ENCODE peak calls at places on chromosomes 5 and 9, in six cellular contexts. One of them, this sample, is unnamed.

GRCh38 chr5:5793560-5793959 is 371.1 kb downstream of the ICE1 start:
- ATAC-seq in gastroesophageal sphincter: no peak
- ATAC-seq in left ventricle myocardium superior: no peak
- ATAC-seq in activated CD8-positive, alpha-beta T cell treated with anti-CD3 and anti-CD28 coated beads for 36 hours: no peak
- ATAC-seq in T-helper 17 cell: no peak
- ATAC-seq in effector memory CD8-positive, alpha-beta T cell: no peak
- ATAC-seq in this sample: no peak

GRCh38 chr9:4700932-4701331 is 21.6 kb downstream of the CDC37L1 start:
- ATAC-seq in left ventricle myocardium superior: no peak
- ATAC-seq in effector memory CD8-positive, alpha-beta T cell: no peak
- ATAC-seq in gastroesophageal sphincter: no peak
- ATAC-seq in T-helper 17 cell: no peak
- ATAC-seq in activated CD8-positive, alpha-beta T cell treated with anti-CD3 and anti-CD28 coated beads for 36 hours: no peak
- ATAC-seq in this sample: no peak

GRCh38 chr5:37816883-37817282 is 23.0 kb downstream of the GDNF start:
- ATAC-seq in effector memory CD8-positive, alpha-beta T cell: no peak
- ATAC-seq in gastroesophageal sphincter: no peak
- ATAC-seq in T-helper 17 cell: no peak
- ATAC-seq in left ventricle myocardium superior: no peak
- ATAC-seq in activated CD8-positive, alpha-beta T cell treated with anti-CD3 and anti-CD28 coated beads for 36 hours: no peak
- ATAC-seq in this sample: no peak

GRCh38 chr5:143443330-143443729 is 39.8 kb upstream of the NR3C1 start:
- ATAC-seq in effector memory CD8-positive, alpha-beta T cell: no peak
- ATAC-seq in left ventricle myocardium superior: no peak
- ATAC-seq in gastroesophageal sphincter: no peak
- ATAC-seq in T-helper 17 cell: no peak
- ATAC-seq in activated CD8-positive, alpha-beta T cell treated with anti-CD3 and anti-CD28 coated beads for 36 hours: peak
- ATAC-seq in this sample: no peak

GRCh38 chr9:115220339-115221009 is 102.5 kb upstream of the TNC start:
- ATAC-seq in T-helper 17 cell: no peak
- ATAC-seq in effector memory CD8-positive, alpha-beta T cell: no peak
- ATAC-seq in gastroesophageal sphincter: no peak
- ATAC-seq in left ventricle myocardium superior: no peak
- ATAC-seq in activated CD8-positive, alpha-beta T cell treated with anti-CD3 and anti-CD28 coated beads for 36 hours: no peak
- ATAC-seq in this sample: peak

GRCh38 chr9:14175778-14176177 is 138.2 kb downstream of the NFIB start:
- ATAC-seq in gastroesophageal sphincter: no peak
- ATAC-seq in effector memory CD8-positive, alpha-beta T cell: no peak
- ATAC-seq in activated CD8-positive, alpha-beta T cell treated with anti-CD3 and anti-CD28 coated beads for 36 hours: no peak
- ATAC-seq in left ventricle myocardium superior: no peak
- ATAC-seq in T-helper 17 cell: no peak
- ATAC-seq in this sample: no peak

GRCh38 chr9:4550777-4551476 is 60.7 kb downstream of the SLC1A1 start:
- ATAC-seq in activated CD8-positive, alpha-beta T cell treated with anti-CD3 and anti-CD28 coated beads for 36 hours: no peak
- ATAC-seq in left ventricle myocardium superior: no peak
- ATAC-seq in gastroesophageal sphincter: no peak
- ATAC-seq in effector memory CD8-positive, alpha-beta T cell: no peak
- ATAC-seq in T-helper 17 cell: no peak
- ATAC-seq in this sample: no peak

GRCh38 chr9:89410022-89410421 is 87.9 kb downstream of the SEMA4D start:
- ATAC-seq in activated CD8-positive, alpha-beta T cell treated with anti-CD3 and anti-CD28 coated beads for 36 hours: peak
- ATAC-seq in T-helper 17 cell: peak
- ATAC-seq in effector memory CD8-positive, alpha-beta T cell: no peak
- ATAC-seq in gastroesophageal sphincter: no peak
- ATAC-seq in left ventricle myocardium superior: no peak
- ATAC-seq in this sample: no peak

GRCh38 chr5:36836831-36837230 is 39.7 kb upstream of the NIPBL start:
- ATAC-seq in left ventricle myocardium superior: no peak
- ATAC-seq in gastroesophageal sphincter: no peak
- ATAC-seq in activated CD8-positive, alpha-beta T cell treated with anti-CD3 and anti-CD28 coated beads for 36 hours: no peak
- ATAC-seq in T-helper 17 cell: no peak
- ATAC-seq in effector memory CD8-positive, alpha-beta T cell: no peak
- ATAC-seq in this sample: no peak

GRCh38 chr5:11719888-11720481 is 184.3 kb downstream of the CTNND2 start:
- ATAC-seq in effector memory CD8-positive, alpha-beta T cell: no peak
- ATAC-seq in activated CD8-positive, alpha-beta T cell treated with anti-CD3 and anti-CD28 coated beads for 36 hours: no peak
- ATAC-seq in left ventricle myocardium superior: peak
- ATAC-seq in gastroesophageal sphincter: no peak
- ATAC-seq in T-helper 17 cell: no peak
- ATAC-seq in this sample: peak

GRCh38 chr9:88814521-88815101 is 176.7 kb upstream of the S1PR3 start:
- ATAC-seq in effector memory CD8-positive, alpha-beta T cell: no peak
- ATAC-seq in left ventricle myocardium superior: peak
- ATAC-seq in T-helper 17 cell: no peak
- ATAC-seq in activated CD8-positive, alpha-beta T cell treated with anti-CD3 and anti-CD28 coated beads for 36 hours: no peak
- ATAC-seq in gastroesophageal sphincter: peak
- ATAC-seq in this sample: no peak

GRCh38 chr9:34430843-34431437 is 27.4 kb downstream of the FAM219A start:
- ATAC-seq in effector memory CD8-positive, alpha-beta T cell: no peak
- ATAC-seq in gastroesophageal sphincter: peak
- ATAC-seq in T-helper 17 cell: no peak
- ATAC-seq in left ventricle myocardium superior: peak
- ATAC-seq in activated CD8-positive, alpha-beta T cell treated with anti-CD3 and anti-CD28 coated beads for 36 hours: no peak
- ATAC-seq in this sample: peak

GRCh38 chr5:159053216-159053615 is 46.5 kb downstream of the EBF1 start:
- ATAC-seq in T-helper 17 cell: no peak
- ATAC-seq in activated CD8-positive, alpha-beta T cell treated with anti-CD3 and anti-CD28 coated beads for 36 hours: no peak
- ATAC-seq in gastroesophageal sphincter: no peak
- ATAC-seq in left ventricle myocardium superior: no peak
- ATAC-seq in effector memory CD8-positive, alpha-beta T cell: no peak
- ATAC-seq in this sample: no peak

GRCh38 chr5:116411101-116411571 is 163.5 kb downstream of the SEMA6A start:
- ATAC-seq in effector memory CD8-positive, alpha-beta T cell: no peak
- ATAC-seq in activated CD8-positive, alpha-beta T cell treated with anti-CD3 and anti-CD28 coated beads for 36 hours: no peak
- ATAC-seq in gastroesophageal sphincter: peak
- ATAC-seq in left ventricle myocardium superior: peak
- ATAC-seq in T-helper 17 cell: no peak
- ATAC-seq in this sample: no peak

GRCh38 chr9:112705773-112706427 is 12.0 kb downstream of the INIP start:
- ATAC-seq in left ventricle myocardium superior: peak
- ATAC-seq in effector memory CD8-positive, alpha-beta T cell: no peak
- ATAC-seq in gastroesophageal sphincter: no peak
- ATAC-seq in T-helper 17 cell: no peak
- ATAC-seq in activated CD8-positive, alpha-beta T cell treated with anti-CD3 and anti-CD28 coated beads for 36 hours: no peak
- ATAC-seq in this sample: peak

GRCh38 chr9:5453673-5454072 is 3.3 kb downstream of the CD274 start:
- ATAC-seq in gastroesophageal sphincter: no peak
- ATAC-seq in T-helper 17 cell: peak
- ATAC-seq in effector memory CD8-positive, alpha-beta T cell: no peak
- ATAC-seq in activated CD8-positive, alpha-beta T cell treated with anti-CD3 and anti-CD28 coated beads for 36 hours: peak
- ATAC-seq in left ventricle myocardium superior: peak
- ATAC-seq in this sample: no peak

GRCh38 chr5:134555889-134556311 is 30.4 kb downstream of the JADE2 start:
- ATAC-seq in gastroesophageal sphincter: peak
- ATAC-seq in activated CD8-positive, alpha-beta T cell treated with anti-CD3 and anti-CD28 coated beads for 36 hours: peak
- ATAC-seq in left ventricle myocardium superior: no peak
- ATAC-seq in effector memory CD8-positive, alpha-beta T cell: peak
- ATAC-seq in T-helper 17 cell: peak
- ATAC-seq in this sample: peak

GRCh38 chr9:7592321-7593319 is 207.0 kb downstream of the DMAC1 start:
- ATAC-seq in gastroesophageal sphincter: no peak
- ATAC-seq in T-helper 17 cell: no peak
- ATAC-seq in activated CD8-positive, alpha-beta T cell treated with anti-CD3 and anti-CD28 coated beads for 36 hours: no peak
- ATAC-seq in effector memory CD8-positive, alpha-beta T cell: no peak
- ATAC-seq in left ventricle myocardium superior: no peak
- ATAC-seq in this sample: no peak

GRCh38 chr5:42624912-42625311 is 131.7 kb upstream of the CCDC152 start:
- ATAC-seq in gastroesophageal sphincter: no peak
- ATAC-seq in left ventricle myocardium superior: no peak
- ATAC-seq in T-helper 17 cell: no peak
- ATAC-seq in effector memory CD8-positive, alpha-beta T cell: no peak
- ATAC-seq in activated CD8-positive, alpha-beta T cell treated with anti-CD3 and anti-CD28 coated beads for 36 hours: no peak
- ATAC-seq in this sample: no peak

GRCh38 chr9:6024035-6024554 is 8.7 kb upstream of the RANBP6 start:
- ATAC-seq in effector memory CD8-positive, alpha-beta T cell: peak
- ATAC-seq in gastroesophageal sphincter: no peak
- ATAC-seq in left ventricle myocardium superior: no peak
- ATAC-seq in activated CD8-positive, alpha-beta T cell treated with anti-CD3 and anti-CD28 coated beads for 36 hours: peak
- ATAC-seq in T-helper 17 cell: peak
- ATAC-seq in this sample: peak

GRCh38 chr9:95090871-95091573 is 226.5 kb downstream of the FANCC start:
- ATAC-seq in T-helper 17 cell: no peak
- ATAC-seq in left ventricle myocardium superior: peak
- ATAC-seq in gastroesophageal sphincter: no peak
- ATAC-seq in activated CD8-positive, alpha-beta T cell treated with anti-CD3 and anti-CD28 coated beads for 36 hours: no peak
- ATAC-seq in effector memory CD8-positive, alpha-beta T cell: no peak
- ATAC-seq in this sample: peak

GRCh38 chr5:177471610-177472356 is 1.7 kb downstream of the DBN1 start:
- ATAC-seq in effector memory CD8-positive, alpha-beta T cell: peak
- ATAC-seq in T-helper 17 cell: no peak
- ATAC-seq in activated CD8-positive, alpha-beta T cell treated with anti-CD3 and anti-CD28 coated beads for 36 hours: peak
- ATAC-seq in gastroesophageal sphincter: peak
- ATAC-seq in left ventricle myocardium superior: peak
- ATAC-seq in this sample: no peak

GRCh38 chr9:79471577-79472543 is 99.9 kb upstream of the TLE4 start:
- ATAC-seq in effector memory CD8-positive, alpha-beta T cell: peak
- ATAC-seq in gastroesophageal sphincter: no peak
- ATAC-seq in activated CD8-positive, alpha-beta T cell treated with anti-CD3 and anti-CD28 coated beads for 36 hours: peak
- ATAC-seq in left ventricle myocardium superior: peak
- ATAC-seq in T-helper 17 cell: no peak
- ATAC-seq in this sample: no peak

GRCh38 chr5:55823151-55823796 is 27.9 kb upstream of the IL31RA start:
- ATAC-seq in activated CD8-positive, alpha-beta T cell treated with anti-CD3 and anti-CD28 coated beads for 36 hours: no peak
- ATAC-seq in T-helper 17 cell: no peak
- ATAC-seq in left ventricle myocardium superior: no peak
- ATAC-seq in gastroesophageal sphincter: no peak
- ATAC-seq in effector memory CD8-positive, alpha-beta T cell: no peak
- ATAC-seq in this sample: no peak

GRCh38 chr5:110150199-110150598 is 460.5 kb downstream of the MAN2A1 start:
- ATAC-seq in activated CD8-positive, alpha-beta T cell treated with anti-CD3 and anti-CD28 coated beads for 36 hours: no peak
- ATAC-seq in left ventricle myocardium superior: no peak
- ATAC-seq in gastroesophageal sphincter: no peak
- ATAC-seq in effector memory CD8-positive, alpha-beta T cell: no peak
- ATAC-seq in T-helper 17 cell: no peak
- ATAC-seq in this sample: no peak

GRCh38 chr9:111020594-111020993 is 17.7 kb downstream of the LPAR1 start:
- ATAC-seq in left ventricle myocardium superior: no peak
- ATAC-seq in activated CD8-positive, alpha-beta T cell treated with anti-CD3 and anti-CD28 coated beads for 36 hours: no peak
- ATAC-seq in gastroesophageal sphincter: no peak
- ATAC-seq in effector memory CD8-positive, alpha-beta T cell: no peak
- ATAC-seq in T-helper 17 cell: no peak
- ATAC-seq in this sample: no peak

GRCh38 chr9:88379352-88379751 is 8.9 kb upstream of the SPIN1 start:
- ATAC-seq in gastroesophageal sphincter: no peak
- ATAC-seq in T-helper 17 cell: no peak
- ATAC-seq in left ventricle myocardium superior: no peak
- ATAC-seq in activated CD8-positive, alpha-beta T cell treated with anti-CD3 and anti-CD28 coated beads for 36 hours: no peak
- ATAC-seq in effector memory CD8-positive, alpha-beta T cell: no peak
- ATAC-seq in this sample: no peak

GRCh38 chr5:110017854-110018253 is 328.1 kb downstream of the MAN2A1 start:
- ATAC-seq in gastroesophageal sphincter: no peak
- ATAC-seq in T-helper 17 cell: no peak
- ATAC-seq in left ventricle myocardium superior: no peak
- ATAC-seq in effector memory CD8-positive, alpha-beta T cell: no peak
- ATAC-seq in activated CD8-positive, alpha-beta T cell treated with anti-CD3 and anti-CD28 coated beads for 36 hours: no peak
- ATAC-seq in this sample: no peak

GRCh38 chr5:113487779-113488644 is at the start of gene MCC:
- ATAC-seq in effector memory CD8-positive, alpha-beta T cell: peak
- ATAC-seq in T-helper 17 cell: peak
- ATAC-seq in left ventricle myocardium superior: peak
- ATAC-seq in activated CD8-positive, alpha-beta T cell treated with anti-CD3 and anti-CD28 coated beads for 36 hours: peak
- ATAC-seq in gastroesophageal sphincter: peak
- ATAC-seq in this sample: peak

GRCh38 chr5:10275991-10276390 is 25.9 kb downstream of the CCT5 start:
- ATAC-seq in left ventricle myocardium superior: no peak
- ATAC-seq in gastroesophageal sphincter: peak
- ATAC-seq in activated CD8-positive, alpha-beta T cell treated with anti-CD3 and anti-CD28 coated beads for 36 hours: no peak
- ATAC-seq in effector memory CD8-positive, alpha-beta T cell: no peak
- ATAC-seq in T-helper 17 cell: no peak
- ATAC-seq in this sample: no peak

This sample was measured in esophagus mucosa.